ENCODE peak calls at places on chromosomes 12 and 14, in five cellular contexts. One of them, this sample, is unnamed.

GRCh38 chr14:75493580-75494130 is 28.6 kb upstream of the BATF start:
- DNase-seq in Daoy: no peak
- DNase-seq in pancreas: no peak
- DNase-seq in stimulated activated naive CD8-positive, alpha-beta T cell treated with anti-CD3 and anti-CD28 coated beads, Interleukin-15, amount 100 ng/mL, for 72 hours: no peak
- DNase-seq in effector memory CD4-positive, alpha-beta T cell: no peak
- DNase-seq in this sample: no peak

GRCh38 chr14:55578511-55578910 is 1.5 kb upstream of the KTN1 start:
- DNase-seq in Daoy: no peak
- DNase-seq in pancreas: no peak
- DNase-seq in stimulated activated naive CD8-positive, alpha-beta T cell treated with anti-CD3 and anti-CD28 coated beads, Interleukin-15, amount 100 ng/mL, for 72 hours: no peak
- DNase-seq in effector memory CD4-positive, alpha-beta T cell: no peak
- DNase-seq in this sample: no peak

GRCh38 chr12:63420206-63420644 is 248.1 kb downstream of the DPY19L2 start:
- DNase-seq in Daoy: peak
- DNase-seq in pancreas: peak
- DNase-seq in stimulated activated naive CD8-positive, alpha-beta T cell treated with anti-CD3 and anti-CD28 coated beads, Interleukin-15, amount 100 ng/mL, for 72 hours: no peak
- DNase-seq in effector memory CD4-positive, alpha-beta T cell: no peak
- DNase-seq in this sample: peak

GRCh38 chr12:45217846-45218245 is 2.0 kb downstream of the ANO6 start:
- DNase-seq in Daoy: no peak
- DNase-seq in pancreas: no peak
- DNase-seq in stimulated activated naive CD8-positive, alpha-beta T cell treated with anti-CD3 and anti-CD28 coated beads, Interleukin-15, amount 100 ng/mL, for 72 hours: no peak
- DNase-seq in effector memory CD4-positive, alpha-beta T cell: no peak
- DNase-seq in this sample: no peak

GRCh38 chr14:102909911-102910310 is 12.6 kb upstream of the AMN start:
- DNase-seq in Daoy: no peak
- DNase-seq in pancreas: no peak
- DNase-seq in stimulated activated naive CD8-positive, alpha-beta T cell treated with anti-CD3 and anti-CD28 coated beads, Interleukin-15, amount 100 ng/mL, for 72 hours: no peak
- DNase-seq in effector memory CD4-positive, alpha-beta T cell: no peak
- DNase-seq in this sample: no peak

GRCh38 chr12:89706551-89707348 is 1.9 kb downstream of the ATP2B1 start:
- DNase-seq in Daoy: peak
- DNase-seq in pancreas: peak
- DNase-seq in stimulated activated naive CD8-positive, alpha-beta T cell treated with anti-CD3 and anti-CD28 coated beads, Interleukin-15, amount 100 ng/mL, for 72 hours: no peak
- DNase-seq in effector memory CD4-positive, alpha-beta T cell: no peak
- DNase-seq in this sample: no peak

GRCh38 chr12:3697311-3697870 is 55.5 kb downstream of the CRACR2A start:
- DNase-seq in Daoy: no peak
- DNase-seq in pancreas: no peak
- DNase-seq in stimulated activated naive CD8-positive, alpha-beta T cell treated with anti-CD3 and anti-CD28 coated beads, Interleukin-15, amount 100 ng/mL, for 72 hours: no peak
- DNase-seq in effector memory CD4-positive, alpha-beta T cell: no peak
- DNase-seq in this sample: no peak

GRCh38 chr12:94534278-94534677 is 74.6 kb upstream of the CEP83 start:
- DNase-seq in Daoy: no peak
- DNase-seq in pancreas: no peak
- DNase-seq in stimulated activated naive CD8-positive, alpha-beta T cell treated with anti-CD3 and anti-CD28 coated beads, Interleukin-15, amount 100 ng/mL, for 72 hours: no peak
- DNase-seq in effector memory CD4-positive, alpha-beta T cell: no peak
- DNase-seq in this sample: no peak

GRCh38 chr14:60652674-60653387 is 3.6 kb upstream of the SIX1 start:
- DNase-seq in Daoy: no peak
- DNase-seq in pancreas: no peak
- DNase-seq in stimulated activated naive CD8-positive, alpha-beta T cell treated with anti-CD3 and anti-CD28 coated beads, Interleukin-15, amount 100 ng/mL, for 72 hours: no peak
- DNase-seq in effector memory CD4-positive, alpha-beta T cell: no peak
- DNase-seq in this sample: no peak

GRCh38 chr12:21223930-21224329 is 92.9 kb downstream of the SLCO1B1 start:
- DNase-seq in Daoy: no peak
- DNase-seq in pancreas: no peak
- DNase-seq in stimulated activated naive CD8-positive, alpha-beta T cell treated with anti-CD3 and anti-CD28 coated beads, Interleukin-15, amount 100 ng/mL, for 72 hours: no peak
- DNase-seq in effector memory CD4-positive, alpha-beta T cell: no peak
- DNase-seq in this sample: no peak

GRCh38 chr12:96431067-96431466 is 30.8 kb upstream of the CDK17 start:
- DNase-seq in Daoy: no peak
- DNase-seq in pancreas: no peak
- DNase-seq in stimulated activated naive CD8-positive, alpha-beta T cell treated with anti-CD3 and anti-CD28 coated beads, Interleukin-15, amount 100 ng/mL, for 72 hours: no peak
- DNase-seq in effector memory CD4-positive, alpha-beta T cell: no peak
- DNase-seq in this sample: no peak

GRCh38 chr14:100649173-100649519 is 61.9 kb upstream of the BEGAIN start:
- DNase-seq in Daoy: peak
- DNase-seq in pancreas: no peak
- DNase-seq in stimulated activated naive CD8-positive, alpha-beta T cell treated with anti-CD3 and anti-CD28 coated beads, Interleukin-15, amount 100 ng/mL, for 72 hours: no peak
- DNase-seq in effector memory CD4-positive, alpha-beta T cell: no peak
- DNase-seq in this sample: no peak

GRCh38 chr12:55974308-55974724 is 438 bp downstream of the RAB5B start:
- DNase-seq in Daoy: peak
- DNase-seq in pancreas: no peak
- DNase-seq in stimulated activated naive CD8-positive, alpha-beta T cell treated with anti-CD3 and anti-CD28 coated beads, Interleukin-15, amount 100 ng/mL, for 72 hours: no peak
- DNase-seq in effector memory CD4-positive, alpha-beta T cell: no peak
- DNase-seq in this sample: peak

GRCh38 chr12:49824886-49825285 is 3.3 kb downstream of the NCKAP5L start:
- DNase-seq in Daoy: peak
- DNase-seq in pancreas: no peak
- DNase-seq in stimulated activated naive CD8-positive, alpha-beta T cell treated with anti-CD3 and anti-CD28 coated beads, Interleukin-15, amount 100 ng/mL, for 72 hours: no peak
- DNase-seq in effector memory CD4-positive, alpha-beta T cell: no peak
- DNase-seq in this sample: no peak

GRCh38 chr14:54173782-54174181 is 217.2 kb upstream of the BMP4 start:
- DNase-seq in Daoy: no peak
- DNase-seq in pancreas: no peak
- DNase-seq in stimulated activated naive CD8-positive, alpha-beta T cell treated with anti-CD3 and anti-CD28 coated beads, Interleukin-15, amount 100 ng/mL, for 72 hours: no peak
- DNase-seq in effector memory CD4-positive, alpha-beta T cell: no peak
- DNase-seq in this sample: no peak

This sample was measured in Karpas-422.